ENCODE peak calls at places on chromosome 16, in eight cellular contexts. D, K, J, E, A, Z, B and N are unnamed samples.

GRCh38 chr16:74650966-74651567 is 15.6 kb downstream of the RFWD3 start:
- DNase-seq in D (no peak), K (no peak), J (no peak), E (peak), A (no peak), Z (no peak), B (no peak), N (no peak)

GRCh38 chr16:12661656-12662172 is 142.0 kb downstream of the CPPED1 start:
- DNase-seq in D (peak), K (no peak), J (no peak), E (peak), A (no peak), Z (no peak), B (no peak), N (no peak)

GRCh38 chr16:88380619-88381018 is 2.1 kb upstream of the ZNF469 start:
- DNase-seq in D (no peak), K (no peak), J (no peak), E (no peak), A (no peak), Z (no peak), B (no peak), N (no peak)

GRCh38 chr16:58498341-58499091 is 1.4 kb upstream of the NDRG4 start:
- DNase-seq in D (no peak), K (no peak), J (no peak), E (no peak), A (no peak), Z (no peak), B (no peak), N (no peak)

GRCh38 chr16:31785126-31785525 is 88.5 kb upstream of the ZNF267 start:
- DNase-seq in D (no peak), K (no peak), J (no peak), E (no peak), A (no peak), Z (no peak), B (no peak), N (no peak)

GRCh38 chr16:54931041-54931756 is 534 bp downstream of the IRX5 start:
- DNase-seq in D (peak), K (peak), J (no peak), E (peak), A (no peak), Z (peak), B (no peak), N (no peak)

GRCh38 chr16:83589576-83589975 is 218.2 kb upstream of the HSBP1 start:
- DNase-seq in D (no peak), K (no peak), J (no peak), E (no peak), A (no peak), Z (no peak), B (no peak), N (no peak)

GRCh38 chr16:68909099-68909733 is 65.9 kb downstream of the TANGO6 start:
- DNase-seq in D (no peak), K (no peak), J (no peak), E (no peak), A (no peak), Z (peak), B (no peak), N (no peak)

GRCh38 chr16:89584768-89585549 is 9.4 kb downstream of the CPNE7 start:
- DNase-seq in D (peak), K (no peak), J (no peak), E (no peak), A (no peak), Z (no peak), B (no peak), N (no peak)

GRCh38 chr16:23948949-23949392 is 113.2 kb downstream of the PRKCB start:
- DNase-seq in D (no peak), K (no peak), J (no peak), E (no peak), A (no peak), Z (no peak), B (peak), N (no peak)

GRCh38 chr16:23575834-23576233 is 18.3 kb downstream of the UBFD1 start:
- DNase-seq in D (no peak), K (no peak), J (no peak), E (no peak), A (no peak), Z (no peak), B (no peak), N (no peak)

GRCh38 chr16:87042551-87043272 is 274.5 kb downstream of the C16orf95 start:
- DNase-seq in D (no peak), K (no peak), J (no peak), E (no peak), A (no peak), Z (no peak), B (no peak), N (no peak)

GRCh38 chr16:26475579-26475978 is 591.1 kb upstream of the C16orf82 start:
- DNase-seq in D (no peak), K (no peak), J (no peak), E (no peak), A (no peak), Z (no peak), B (no peak), N (no peak)